ENCODE peak calls at places on chromosome 12, in five cellular contexts. Q is OCI-LY7, E is Calu3, F is cardiac fibroblast, M is foreskin fibroblast. V is an unnamed sample.
A peak's percentile ranks its signal among the peaks of the same experiment; 100 is the strongest.

GRCh38 chr12:100926669-100927248 is 132.2 kb downstream of the ANO4 start:
- DNase-seq in F (peak; percentile 20), M (no peak), E (peak; percentile 65), Q (no peak), V (no peak)

GRCh38 chr12:120061815-120062214 is 54.7 kb downstream of the RAB35 start:
- DNase-seq in Q (no peak), E (no peak), F (no peak), M (no peak), V (no peak)

GRCh38 chr12:123950476-123951169 is 22.0 kb downstream of the CCDC92 start:
- DNase-seq in F (no peak), M (no peak), E (no peak), Q (no peak), V (no peak)

GRCh38 chr12:49187184-49187583 is 1.7 kb downstream of the TUBA1A start:
- DNase-seq in Q (no peak), E (no peak), F (peak; percentile 62), M (peak; percentile 27), V (no peak)

GRCh38 chr12:57611116-57611809 is at the start of gene ARHGEF25:
- DNase-seq in F (peak; percentile 27), Q (no peak), E (peak; percentile 39), M (peak; percentile 46), V (no peak)

GRCh38 chr12:106774808-106775524 is 484 bp downstream of the RIC8B start:
- DNase-seq in F (no peak), M (no peak), E (no peak), Q (no peak), V (no peak)

GRCh38 chr12:2498961-2499500 is 295.7 kb upstream of the FKBP4 start:
- DNase-seq in E (no peak), F (no peak), Q (peak; percentile 1), M (no peak), V (no peak)

GRCh38 chr12:64682572-64683277 is 72.4 kb downstream of the RASSF3 start:
- DNase-seq in Q (no peak), E (no peak), M (peak; percentile 65), F (peak; percentile 79), V (no peak)

GRCh38 chr12:54452628-54453027 is 20.8 kb downstream of the GTSF1 start:
- DNase-seq in Q (no peak), E (no peak), M (no peak), F (no peak), V (no peak)

GRCh38 chr12:68884251-68884650 is 48.7 kb downstream of the CPM start:
- DNase-seq in F (no peak), E (no peak), Q (no peak), M (no peak), V (no peak)

GRCh38 chr12:84986586-84986985 is 49.5 kb downstream of the TSPAN19 start:
- DNase-seq in M (no peak), F (peak; percentile 9), E (no peak), Q (no peak), V (no peak)

GRCh38 chr12:84978921-84979320 is 57.2 kb downstream of the TSPAN19 start:
- DNase-seq in M (no peak), Q (no peak), F (no peak), E (no peak), V (no peak)

GRCh38 chr12:84982888-84983287 is 53.2 kb downstream of the TSPAN19 start:
- DNase-seq in Q (no peak), F (no peak), E (no peak), M (no peak), V (no peak)

GRCh38 chr12:84983289-84983688 is 52.8 kb downstream of the TSPAN19 start:
- DNase-seq in Q (no peak), E (no peak), F (no peak), M (no peak), V (no peak)
- TF ChIP-seq CTCF in Q (no peak), E (no peak), F (no peak), M (no peak), V (no peak)

DNA sequence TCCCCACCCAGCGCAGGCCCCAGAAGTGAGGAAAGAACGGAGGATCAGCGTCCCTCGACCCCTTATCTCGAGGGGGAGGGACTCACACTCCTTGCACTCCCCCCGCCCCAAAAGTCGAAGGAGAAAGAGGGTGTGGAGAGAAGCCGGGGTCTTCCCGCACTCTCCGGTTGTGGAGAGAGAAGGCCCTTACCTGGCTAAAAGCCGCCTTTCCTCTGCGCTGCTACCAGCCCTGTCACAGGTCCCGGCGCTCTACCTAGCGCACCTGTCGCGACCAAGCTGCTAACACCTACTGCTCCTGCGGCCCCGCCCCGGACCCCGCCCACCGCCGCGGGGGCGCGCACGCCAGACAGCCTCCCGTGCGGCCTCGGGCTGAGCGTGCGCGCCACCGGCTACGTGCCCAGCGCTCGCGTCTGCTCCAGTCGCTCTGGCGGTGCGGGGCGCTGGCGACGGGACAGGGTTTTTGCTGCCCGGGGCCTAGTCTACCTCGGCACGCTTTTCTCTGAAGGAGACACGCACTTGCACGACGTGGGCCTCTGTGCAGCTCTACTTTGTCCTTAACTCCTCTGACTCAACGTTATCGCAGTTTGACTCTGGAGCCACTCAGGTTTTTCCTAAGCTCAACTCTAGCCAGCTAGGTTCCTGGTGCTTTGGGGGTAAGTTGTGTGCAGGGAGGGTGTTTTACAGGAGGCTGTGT is at the start of gene LIMA1:
- DNase-seq in E (peak; percentile 94), F (peak; percentile 78), Q (peak; percentile 82), M (peak; percentile 84), V (peak; percentile 96)
- TF ChIP-seq CTCF in E (no peak), F (no peak), Q (no peak), M (peak; percentile 39), V (peak; percentile 11)

GRCh38 chr12:113359939-113360748 is 1.8 kb downstream of the PLBD2 start:
- DNase-seq in E (no peak), M (peak; percentile 18), Q (no peak), F (peak; percentile 21), V (no peak)
- TF ChIP-seq CTCF in E (no peak), M (peak; percentile 36), Q (peak; percentile 55), F (peak; percentile 16), V (peak; percentile 55)

GRCh38 chr12:115240251-115240650 is 556.3 kb upstream of the TBX3 start:
- DNase-seq in Q (no peak), M (no peak), F (no peak), E (no peak), V (no peak)

GRCh38 chr12:115232455-115233156 is 548.6 kb upstream of the TBX3 start:
- DNase-seq in M (peak; percentile 18), F (peak; percentile 64), E (no peak), Q (no peak), V (no peak)

GRCh38 chr12:115230576-115230975 is 546.6 kb upstream of the TBX3 start:
- DNase-seq in M (no peak), E (no peak), Q (no peak), F (no peak), V (no peak)

GRCh38 chr12:115233891-115234543 is 550.0 kb upstream of the TBX3 start:
- DNase-seq in M (no peak), Q (no peak), E (no peak), F (no peak), V (no peak)

DNA sequence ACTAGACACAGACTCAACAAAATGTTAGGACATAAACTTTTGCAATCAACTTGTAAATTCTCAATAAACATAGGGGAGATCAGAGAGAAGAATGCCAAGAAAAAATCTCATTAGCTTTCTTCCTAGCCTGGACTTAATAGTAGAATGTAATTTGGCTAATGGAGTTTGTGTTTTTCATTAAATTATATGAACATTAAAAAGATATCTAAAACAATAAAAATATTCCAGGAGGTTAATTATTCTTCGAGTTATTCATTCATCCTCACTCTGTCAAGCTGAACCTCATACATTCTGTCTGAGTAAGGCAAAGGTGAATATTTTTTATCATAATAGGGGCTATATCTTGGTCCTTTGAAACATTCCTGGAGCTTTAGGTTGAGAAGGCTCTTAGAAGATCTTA is 551.9 kb upstream of the TBX3 start:
- DNase-seq in F (no peak), E (no peak), M (no peak), Q (no peak), V (no peak)
- TF ChIP-seq CTCF in F (no peak), E (no peak), M (no peak), Q (no peak), V (no peak)